ENCODE peak calls at places on chromosomes 11 and 22, in four cellular contexts. V is kidney, L is fibroblast of mammary gland, S is heart left ventricle. J is an unnamed sample.

GRCh38 chr22:36285017-36285416 is 32.1 kb downstream of the APOL1 start:
- DNase-seq in V (no peak), L (no peak), S (peak), J (no peak)

GRCh38 chr11:2897048-2897447 is 11.5 kb upstream of the CDKN1C start:
- DNase-seq in V (no peak), L (no peak), S (no peak), J (no peak)

GRCh38 chr11:70616938-70617674 is 218.8 kb downstream of the CTTN start:
- DNase-seq in V (no peak), L (no peak), S (no peak), J (no peak)

GRCh38 chr11:114827043-114827442 is 148.7 kb downstream of the NXPE2 start:
- DNase-seq in V (no peak), L (no peak), S (no peak), J (no peak)

GRCh38 chr22:36330655-36331305 is 57.0 kb downstream of the MYH9 start:
- DNase-seq in V (peak), L (peak), S (peak), J (no peak)

GRCh38 chr22:43823911-43824665 is 12.0 kb upstream of the EFCAB6 start:
- DNase-seq in V (peak), L (no peak), S (no peak), J (peak)

GRCh38 chr11:99160447-99160846 is 139.7 kb downstream of the CNTN5 start:
- DNase-seq in V (no peak), L (no peak), S (no peak), J (no peak)

GRCh38 chr11:28736256-28736655 is 628.1 kb downstream of the METTL15 start:
- DNase-seq in V (no peak), L (no peak), S (no peak), J (no peak)

GRCh38 chr11:8830641-8831040 is 80.3 kb upstream of the AKIP1 start:
- DNase-seq in V (no peak), L (no peak), S (no peak), J (no peak)

GRCh38 chr11:63404536-63404935 is 35.0 kb downstream of the SLC22A9 start:
- DNase-seq in V (no peak), L (peak), S (no peak), J (no peak)

GRCh38 chr11:122105009-122105828 is 10.8 kb downstream of the BLID start:
- DNase-seq in V (no peak), L (no peak), S (no peak), J (no peak)

GRCh38 chr11:104668797-104669463 is 229.3 kb downstream of the CASP12 start:
- DNase-seq in V (no peak), L (peak), S (no peak), J (no peak)

GRCh38 chr11:128346808-128347207 is 240.6 kb downstream of the ETS1 start:
- DNase-seq in V (no peak), L (peak), S (no peak), J (no peak)

GRCh38 chr22:39617342-39617741 is 46.8 kb downstream of the CACNA1I start:
- DNase-seq in V (peak), L (no peak), S (no peak), J (no peak)

GRCh38 chr22:22076361-22076760 is 93.8 kb upstream of the TOP3B start:
- DNase-seq in V (no peak), L (no peak), S (no peak), J (no peak)

GRCh38 chr22:35622132-35622913 is 5.2 kb upstream of the MB start:
- DNase-seq in V (peak), L (no peak), S (peak), J (peak)

GRCh38 chr11:44764583-44764982 is 37.8 kb downstream of the TSPAN18 start:
- DNase-seq in V (no peak), L (no peak), S (no peak), J (peak)

DNA sequence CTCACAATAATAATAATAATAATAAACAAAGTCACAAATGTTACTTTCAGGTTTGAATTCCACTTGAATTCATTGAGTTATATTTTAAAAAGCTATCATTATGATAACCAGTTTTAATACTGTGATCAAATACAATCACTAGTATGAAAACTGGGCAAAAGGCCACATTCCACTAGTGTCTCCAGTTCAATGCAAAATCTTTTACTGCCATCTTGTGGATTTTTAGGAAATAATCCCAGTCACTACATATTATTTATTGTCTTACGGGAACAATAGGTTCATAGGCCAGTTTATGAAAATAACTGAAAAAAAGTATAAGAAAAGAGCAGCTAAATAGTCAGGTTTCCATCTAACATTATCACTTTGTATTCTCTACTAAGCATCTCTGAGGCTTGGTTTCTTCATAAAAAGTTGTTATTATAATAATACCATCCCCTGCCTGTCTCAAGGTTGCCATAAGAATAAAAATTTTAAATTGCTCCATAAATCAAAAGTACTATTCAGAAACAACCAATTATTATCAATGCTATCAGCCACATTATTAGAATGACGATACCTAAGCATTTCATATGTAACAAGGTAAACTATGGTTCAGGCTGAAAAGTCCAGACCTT is 533.9 kb upstream of the CCDC90B start:
- DNase-seq in V (no peak), L (peak), S (no peak), J (no peak)
- TF ChIP-seq CTCF in V (peak), L (peak), S (peak), J (peak)

DNA sequence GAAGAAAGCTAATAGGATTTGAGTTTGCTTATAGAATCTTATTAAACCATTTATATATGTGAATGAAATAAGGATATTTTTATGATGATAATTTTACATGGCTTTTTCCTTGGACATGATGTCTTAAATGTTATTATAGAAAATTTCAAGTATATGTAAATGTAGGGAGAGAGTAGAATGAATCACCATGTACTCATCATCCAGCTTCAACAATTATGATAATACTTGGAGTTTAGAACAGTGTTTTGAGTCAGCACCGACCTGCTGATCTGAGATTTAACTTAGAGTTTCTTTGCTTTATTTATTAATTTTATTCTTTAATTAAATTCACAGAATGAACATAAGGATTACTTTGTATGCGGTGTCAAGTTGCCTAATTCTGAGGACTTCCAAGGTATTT is 193.5 kb downstream of the UVRAG start:
- DNase-seq in V (no peak), L (peak), S (no peak), J (no peak)
- H3K4me3 ChIP-seq in V (no peak), L (no peak), S (no peak), J (no peak)

GRCh38 chr11:60844045-60844869 is 2.3 kb downstream of the CCDC86 start:
- DNase-seq in V (no peak), L (peak), S (no peak), J (no peak)

GRCh38 chr11:60842688-60843605 is 1.0 kb downstream of the CCDC86 start:
- DNase-seq in V (no peak), L (peak), S (no peak), J (no peak)

GRCh38 chr11:60841797-60842687 is at the start of gene CCDC86:
- DNase-seq in V (peak), L (peak), S (peak), J (peak)

GRCh38 chr11:60838132-60838531 is 3.8 kb upstream of the CCDC86 start:
- DNase-seq in V (no peak), L (no peak), S (no peak), J (no peak)

GRCh38 chr11:60840711-60841430 is 1.0 kb upstream of the CCDC86 start:
- DNase-seq in V (no peak), L (peak), S (peak), J (no peak)
- TF ChIP-seq CTCF in V (no peak), L (no peak), S (no peak), J (no peak)

DNA sequence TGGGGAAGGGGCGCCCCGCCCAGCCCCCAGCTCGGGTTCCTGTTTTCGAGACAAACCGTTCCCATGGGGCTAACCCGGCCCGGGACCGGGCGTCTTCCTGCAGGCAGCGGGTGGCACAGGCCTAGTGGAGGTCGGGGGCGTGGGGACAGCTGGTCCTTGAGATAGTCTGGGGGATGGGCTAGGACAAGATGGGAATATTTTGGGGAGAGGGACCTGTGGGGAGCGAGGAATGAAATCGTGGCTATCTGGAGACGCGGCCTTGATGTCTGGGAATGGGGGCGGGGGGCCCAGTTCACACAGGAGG is 1.2 kb upstream of the RASGRP2 start:
- DNase-seq in V (peak), L (no peak), S (peak), J (peak)
- H3K4me3 ChIP-seq in V (no peak), L (peak), S (peak), J (peak)

DNA sequence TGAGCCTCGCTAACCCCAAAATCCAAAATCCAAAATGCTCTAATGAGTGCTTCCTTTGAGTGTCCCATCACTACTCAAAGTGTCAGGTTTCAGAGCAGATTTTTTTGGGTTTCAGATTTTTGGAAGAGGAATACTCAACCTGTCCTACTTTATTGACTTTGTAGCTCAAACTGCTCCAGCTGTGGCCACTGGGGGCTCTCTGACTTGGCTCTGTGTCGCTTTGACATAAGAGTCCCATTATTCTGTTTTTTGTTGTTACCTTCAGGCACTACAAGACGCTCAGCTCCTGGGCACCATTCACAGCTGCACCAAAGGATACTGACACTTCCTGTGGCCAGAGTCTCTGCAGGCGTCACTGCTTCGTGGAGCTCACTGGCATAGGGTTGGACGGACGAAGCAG is 41.1 kb downstream of the PHF21B start:
- DNase-seq in V (no peak), L (no peak), S (no peak), J (no peak)
- TF ChIP-seq CTCF in V (no peak), L (no peak), S (no peak), J (no peak)

GRCh38 chr22:23214398-23214797 is 34.1 kb downstream of the BCR start:
- DNase-seq in V (peak), L (no peak), S (no peak), J (no peak)

GRCh38 chr22:23217171-23218052 is 37.1 kb downstream of the BCR start:
- DNase-seq in V (peak), L (no peak), S (no peak), J (no peak)

GRCh38 chr22:23213581-23214341 is 33.5 kb downstream of the BCR start:
- DNase-seq in V (no peak), L (no peak), S (no peak), J (no peak)

GRCh38 chr22:23216331-23217170 is 36.2 kb downstream of the BCR start:
- DNase-seq in V (peak), L (no peak), S (no peak), J (no peak)

GRCh38 chr22:23215294-23216204 is 35.2 kb downstream of the BCR start:
- DNase-seq in V (peak), L (peak), S (no peak), J (no peak)
- H3K4me3 ChIP-seq in V (no peak), L (no peak), S (no peak), J (no peak)

DNA sequence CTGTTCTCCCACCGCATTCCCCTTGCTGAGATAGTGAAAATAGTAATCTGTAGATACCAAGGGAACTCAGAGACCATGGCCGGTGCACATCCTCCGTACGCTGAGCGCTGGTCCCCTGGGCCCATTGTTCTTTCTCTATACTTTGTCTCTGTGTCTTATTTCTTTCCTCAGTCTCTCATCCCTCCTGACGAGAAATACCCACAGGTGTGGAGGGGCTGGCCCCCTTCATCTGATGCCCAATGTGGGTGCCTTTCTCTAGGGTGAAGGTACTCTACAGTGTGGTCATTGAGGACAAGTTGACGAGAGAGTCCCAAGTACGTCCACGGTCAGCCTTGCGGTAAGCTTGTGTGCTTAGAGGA is 41.6 kb downstream of the IGLL1 start:
- DNase-seq in V (peak), L (no peak), S (no peak), J (peak)
- TF ChIP-seq CTCF in V (no peak), L (no peak), S (no peak), J (no peak)

DNA sequence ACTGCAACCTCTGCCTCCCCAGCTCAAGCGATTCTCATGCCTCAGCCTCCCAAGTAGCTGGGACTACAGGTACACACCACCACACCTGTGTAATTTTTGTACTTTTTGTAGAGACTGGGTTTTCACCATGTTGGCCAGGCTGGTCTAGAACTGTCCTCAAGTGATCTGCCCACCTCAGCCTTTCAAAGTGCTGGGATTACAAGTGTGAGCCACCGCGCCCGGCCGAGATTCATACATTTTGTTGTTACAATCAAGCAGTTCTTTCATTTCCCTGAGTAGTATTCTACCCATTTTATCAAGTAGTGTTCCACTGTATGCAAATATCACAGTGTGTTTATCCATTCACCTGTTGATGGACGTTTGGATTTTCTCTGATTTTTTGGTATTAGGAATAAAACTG is 26.6 kb upstream of the SLC35C1 start:
- DNase-seq in V (no peak), L (no peak), S (no peak), J (peak)
- H3K4me3 ChIP-seq in V (no peak), L (no peak), S (no peak), J (no peak)

DNA sequence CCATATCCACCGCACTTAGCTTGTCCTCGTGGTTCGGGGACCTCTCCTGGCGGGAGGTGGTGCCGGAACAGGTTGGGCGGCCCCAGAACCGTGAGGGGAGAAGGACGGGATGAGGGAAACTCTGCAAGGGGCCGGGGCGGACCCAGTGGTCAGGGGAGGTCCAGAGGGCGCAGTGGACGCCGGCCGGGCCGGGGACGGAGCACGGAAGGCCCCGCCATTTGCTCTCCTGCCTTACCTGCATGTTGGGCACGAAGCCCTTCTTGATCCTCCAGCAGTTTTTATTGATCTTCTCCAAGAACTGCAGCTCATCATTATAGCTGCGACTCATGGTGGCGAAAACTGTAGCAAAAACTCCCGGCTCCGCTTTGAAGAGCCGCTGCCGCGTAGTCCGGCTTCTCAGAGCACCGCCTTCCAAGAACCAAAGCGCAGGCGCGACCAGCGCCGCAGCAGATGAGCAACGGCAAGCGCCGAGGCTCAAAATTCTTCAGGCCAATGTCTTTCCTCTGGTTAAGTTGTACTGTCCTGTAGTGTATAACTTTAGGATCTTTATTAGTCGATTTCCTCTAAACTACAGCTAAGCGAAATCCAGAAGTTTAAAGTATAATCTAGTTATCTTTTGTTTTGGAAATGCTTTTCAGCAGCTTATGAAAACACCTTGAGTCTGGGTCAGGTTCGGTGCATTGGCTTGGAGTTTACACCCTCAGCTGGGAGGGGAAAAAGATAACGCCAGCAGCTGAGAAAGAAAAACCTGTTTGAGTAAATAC is at the start of gene RTCB:
- DNase-seq in V (peak), L (peak), S (peak), J (peak)
- TF ChIP-seq CTCF in V (peak), L (no peak), S (no peak), J (no peak)

GRCh38 chr22:42151924-42152635 is 21.5 kb upstream of the CYP2D6 start:
- DNase-seq in V (no peak), L (no peak), S (no peak), J (no peak)
- H3K4me3 ChIP-seq in V (no peak), L (no peak), S (peak), J (no peak)